ENCODE peak calls at places on chromosomes 3 and 15, in five cellular contexts. O is H9, U is pancreas, T is IMR-90, F is WERI-Rb-1. E is an unnamed sample.

GRCh38 chr3:8954938-8955763 is 8.1 kb downstream of the RAD18 start:
- DNase-seq in U (no peak), T (peak), O (no peak), F (no peak), E (no peak)

GRCh38 chr3:30286007-30286669 is 320.3 kb upstream of the TGFBR2 start:
- DNase-seq in F (no peak), O (no peak), T (peak), U (peak), E (no peak)

GRCh38 chr15:88028024-88028423 is 228.5 kb downstream of the NTRK3 start:
- DNase-seq in T (no peak), O (peak), U (no peak), F (peak), E (no peak)

GRCh38 chr15:85730001-85730820 is 64.5 kb downstream of the KLHL25 start:
- DNase-seq in U (no peak), T (peak), F (no peak), O (no peak), E (peak)

GRCh38 chr3:36542186-36542585 is 161.9 kb downstream of the STAC start:
- DNase-seq in O (no peak), F (no peak), T (no peak), U (no peak), E (no peak)

GRCh38 chr3:134485075-134485536 is 679 bp downstream of the ANAPC13 start:
- DNase-seq in O (no peak), F (peak), T (no peak), U (peak), E (no peak)

GRCh38 chr3:42733501-42734262 is 31.1 kb upstream of the HHATL start:
- DNase-seq in O (peak), T (no peak), F (no peak), U (no peak), E (no peak)

GRCh38 chr15:57881361-57881760 is 174.8 kb downstream of the POLR2M start:
- DNase-seq in O (no peak), F (no peak), U (no peak), T (no peak), E (no peak)

GRCh38 chr3:46934067-46934466 is 42.5 kb downstream of the CCDC12 start:
- DNase-seq in U (no peak), F (no peak), O (no peak), T (no peak), E (no peak)

GRCh38 chr3:46930945-46931403 is 45.6 kb downstream of the CCDC12 start:
- DNase-seq in F (no peak), O (no peak), U (peak), T (no peak), E (no peak)

GRCh38 chr3:46931631-46932441 is 44.7 kb downstream of the CCDC12 start:
- DNase-seq in U (peak), F (no peak), T (peak), O (no peak), E (no peak)

GRCh38 chr3:46933261-46933660 is 43.3 kb downstream of the CCDC12 start:
- DNase-seq in F (no peak), O (no peak), U (no peak), T (no peak), E (no peak)

GRCh38 chr3:46932455-46933225 is 43.9 kb downstream of the CCDC12 start:
- DNase-seq in F (no peak), U (no peak), O (no peak), T (no peak), E (no peak)
- TF ChIP-seq CTCF in F (no peak), U (no peak), O (peak), T (no peak), E (no peak)

DNA sequence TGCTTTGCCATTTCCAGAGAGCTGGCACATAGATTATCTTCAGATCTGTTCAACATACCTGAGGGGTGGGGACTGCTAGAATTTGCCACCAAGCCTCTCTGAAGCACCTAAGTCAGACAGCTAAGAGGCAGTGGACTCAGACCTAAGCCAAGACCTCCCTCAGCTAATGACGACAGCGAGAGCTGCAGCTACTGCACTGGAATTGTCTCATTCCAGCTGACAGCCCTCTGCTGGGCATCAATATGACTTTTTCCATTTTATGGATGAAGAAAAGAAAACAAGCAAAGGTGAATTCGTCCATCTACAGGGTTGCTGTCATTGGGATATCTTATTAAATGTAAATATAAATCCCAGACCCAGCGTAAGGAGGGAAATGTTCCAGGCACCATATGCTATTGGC is 85.3 kb upstream of the LRTM1 start:
- DNase-seq in O (no peak), U (no peak), F (peak), T (peak), E (no peak)
- TF ChIP-seq CTCF in O (peak), U (no peak), F (peak), T (peak), E (no peak)

GRCh38 chr15:71782447-71783165 is 27.7 kb upstream of the NR2E3 start:
- DNase-seq in F (no peak), O (no peak), U (no peak), T (no peak), E (no peak)

GRCh38 chr15:71781965-71782265 is 28.4 kb upstream of the NR2E3 start:
- DNase-seq in O (no peak), T (no peak), F (no peak), U (no peak), E (no peak)

GRCh38 chr15:71785996-71786395 is 24.4 kb upstream of the NR2E3 start:
- DNase-seq in T (no peak), F (no peak), U (no peak), O (no peak), E (no peak)

GRCh38 chr15:71786673-71787072 is 23.7 kb upstream of the NR2E3 start:
- DNase-seq in U (no peak), O (no peak), T (no peak), F (no peak), E (no peak)

DNA sequence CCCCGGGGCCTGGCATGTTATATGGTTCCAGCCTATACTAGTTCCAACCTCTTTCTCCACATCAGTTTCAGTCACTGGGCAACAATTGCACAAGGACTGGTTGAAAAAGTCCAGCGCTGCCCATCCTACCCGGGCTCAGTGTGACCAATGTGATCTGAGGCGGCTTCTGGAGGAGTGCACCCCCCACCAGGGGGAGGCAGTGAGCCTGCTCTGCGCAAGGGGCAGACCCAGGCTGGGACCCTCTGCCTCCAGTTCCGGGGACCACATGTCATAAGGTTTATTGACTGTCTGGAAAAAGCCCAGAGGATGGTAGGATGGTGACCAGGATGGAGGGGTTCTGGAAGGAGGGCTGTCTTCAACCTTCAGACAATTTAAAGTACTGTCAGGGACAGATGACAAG is 25.6 kb upstream of the NR2E3 start:
- DNase-seq in U (no peak), F (no peak), T (no peak), O (no peak), E (peak)
- TF ChIP-seq CTCF in U (no peak), F (peak), T (peak), O (peak), E (peak)

GRCh38 chr15:71572452-71573053 is 237.8 kb upstream of the NR2E3 start:
- DNase-seq in F (no peak), T (no peak), U (no peak), O (peak), E (peak)
- TF ChIP-seq CTCF in F (peak), T (peak), U (no peak), O (peak), E (no peak)

GRCh38 chr15:98804057-98804380 is 155.7 kb downstream of the IGF1R start:
- DNase-seq in U (no peak), T (peak), F (no peak), O (no peak), E (no peak)
- TF ChIP-seq CTCF in U (no peak), T (peak), F (no peak), O (peak), E (peak)

DNA sequence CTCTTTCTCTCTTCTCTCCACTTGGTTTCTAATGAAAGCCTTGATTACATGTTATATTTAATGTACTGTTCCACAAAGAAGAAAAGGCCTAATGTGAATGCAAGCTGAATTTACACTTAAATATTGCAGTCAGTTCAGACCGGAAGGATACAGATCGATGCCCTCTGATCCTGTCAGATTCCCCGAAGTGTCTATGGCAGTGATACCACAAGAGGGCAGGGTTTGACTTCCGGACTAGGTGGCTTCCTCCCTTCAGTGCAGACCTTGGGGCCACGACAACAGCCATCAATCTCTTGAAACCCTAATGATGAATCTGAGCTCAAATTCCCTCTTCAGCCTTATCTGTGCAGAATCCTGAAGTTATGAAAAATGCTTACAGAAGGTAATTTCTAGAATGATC is 29.5 kb downstream of the AGTR1 start:
- DNase-seq in T (no peak), F (peak), O (peak), U (peak), E (peak)
- TF ChIP-seq CTCF in T (peak), F (peak), O (peak), U (peak), E (peak)

GRCh38 chr3:81393251-81393650 is 368.2 kb downstream of the GBE1 start:
- DNase-seq in F (no peak), T (no peak), U (no peak), O (no peak), E (no peak)

GRCh38 chr3:81394656-81395055 is 366.8 kb downstream of the GBE1 start:
- DNase-seq in F (peak), T (no peak), O (no peak), U (no peak), E (no peak)

DNA sequence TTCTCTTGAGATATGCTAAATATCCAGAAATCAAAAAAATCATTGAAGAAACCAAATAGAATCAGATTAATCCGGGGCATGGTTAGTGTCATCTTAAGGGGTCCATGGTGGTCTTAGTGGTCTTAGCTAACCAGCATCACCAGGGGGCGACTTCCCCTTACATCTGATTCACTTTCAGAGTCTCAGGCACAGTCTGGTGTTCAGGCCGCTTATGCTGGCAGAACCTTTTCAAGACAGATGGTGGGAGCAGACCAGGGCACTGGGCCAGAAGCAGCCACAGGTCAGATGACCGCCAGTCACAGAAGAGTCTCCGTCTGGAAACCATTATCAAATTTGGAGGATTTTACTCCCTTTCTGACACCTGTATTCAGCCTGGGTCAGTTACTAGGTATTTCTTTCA is 365.7 kb downstream of the GBE1 start:
- DNase-seq in U (no peak), F (peak), O (peak), T (no peak), E (peak)
- TF ChIP-seq CTCF in U (no peak), F (peak), O (peak), T (peak), E (no peak)

GRCh38 chr3:124442463-124442862 is 287.8 kb upstream of the UMPS start:
- DNase-seq in U (no peak), F (no peak), O (no peak), T (no peak), E (no peak)
- TF ChIP-seq CTCF in U (no peak), F (no peak), O (no peak), T (no peak), E (no peak)

GRCh38 chr3:183178512-183178832 is 15.9 kb upstream of the LAMP3 start:
- DNase-seq in U (no peak), T (no peak), F (no peak), O (no peak), E (no peak)

GRCh38 chr3:183180765-183181295 is 18.3 kb upstream of the LAMP3 start:
- DNase-seq in O (no peak), U (no peak), T (no peak), F (no peak), E (no peak)

GRCh38 chr3:183180105-183180763 is 17.7 kb upstream of the LAMP3 start:
- DNase-seq in F (no peak), T (no peak), O (no peak), U (no peak), E (no peak)

GRCh38 chr3:183181606-183182005 is 19.1 kb upstream of the LAMP3 start:
- DNase-seq in U (no peak), O (no peak), F (no peak), T (no peak), E (no peak)

GRCh38 chr3:183178833-183179549 is 16.5 kb upstream of the LAMP3 start:
- DNase-seq in U (peak), O (peak), F (peak), T (no peak), E (peak)
- TF ChIP-seq CTCF in U (no peak), O (peak), F (peak), T (peak), E (no peak)

E was measured in endothelial cell.